ENCODE peak calls at places on chromosomes 7 and 10, in five cellular contexts. Y is H1, P is sigmoid colon, V is GM23338, J is K562. E is an unnamed sample.

GRCh38 chr7:109386959-109387358 is 817.3 kb downstream of the DNAJB9 start:
- DNase-seq in Y (no peak), P (no peak), V (no peak), J (no peak), E (no peak)

GRCh38 chr10:102435529-102436233 is 3.3 kb upstream of the CUEDC2 start:
- DNase-seq in Y (no peak), P (no peak), V (peak; percentile 74), J (peak; percentile 87), E (no peak)

GRCh38 chr10:112435013-112435619 is 11.6 kb downstream of the ZDHHC6 start:
- DNase-seq in Y (no peak), P (no peak), V (peak; percentile 49), J (no peak), E (no peak)

GRCh38 chr10:123967626-123968243 is 76.1 kb upstream of the CPXM2 start:
- DNase-seq in Y (peak; percentile 95), P (peak; percentile 88), V (peak; percentile 92), J (peak; percentile 73), E (peak; percentile 47)

GRCh38 chr7:80359476-80359875 is 152.4 kb downstream of the GNAT3 start:
- DNase-seq in Y (no peak), P (no peak), V (no peak), J (no peak), E (no peak)

GRCh38 chr7:129998446-129998845 is 45.7 kb upstream of the UBE2H start:
- DNase-seq in Y (no peak), P (no peak), V (no peak), J (no peak), E (no peak)

GRCh38 chr7:953547-954327 is 743 bp downstream of the ADAP1 start:
- DNase-seq in Y (peak; percentile 74), P (peak; percentile 86), V (peak; percentile 78), J (no peak), E (peak; percentile 68)

GRCh38 chr10:63521389-63522128 is at the start of gene REEP3:
- DNase-seq in Y (peak; percentile 85), P (peak; percentile 88), V (peak; percentile 91), J (peak; percentile 87), E (peak; percentile 57)

GRCh38 chr10:73953665-73954064 is 42.7 kb downstream of the PLAU start:
- DNase-seq in Y (no peak), P (no peak), V (no peak), J (no peak), E (no peak)

GRCh38 chr10:123651421-123652047 is 14.6 kb upstream of the GPR26 start:
- DNase-seq in Y (peak; percentile 31), P (no peak), V (no peak), J (no peak), E (peak; percentile 10)

GRCh38 chr10:79192677-79193003 is 123.9 kb downstream of the ZMIZ1 start:
- DNase-seq in Y (no peak), P (no peak), V (no peak), J (no peak), E (no peak)

GRCh38 chr7:7438851-7439250 is 96.8 kb downstream of the COL28A1 start:
- DNase-seq in Y (no peak), P (no peak), V (no peak), J (no peak), E (no peak)

GRCh38 chr10:50289196-50289595 is 37.9 kb upstream of the ASAH2 start:
- DNase-seq in Y (no peak), P (no peak), V (no peak), J (no peak), E (no peak)

GRCh38 chr10:48505394-48506112 is 99.3 kb downstream of the ARHGAP22 start:
- DNase-seq in Y (peak; percentile 76), P (no peak), V (peak; percentile 73), J (peak; percentile 57), E (no peak)

GRCh38 chr7:51324206-51324884 is 7.7 kb upstream of the COBL start:
- DNase-seq in Y (peak; percentile 37), P (no peak), V (no peak), J (no peak), E (no peak)

GRCh38 chr7:126840869-126841268 is 411.9 kb downstream of the GRM8 start:
- DNase-seq in Y (no peak), P (no peak), V (no peak), J (no peak), E (no peak)
- TF ChIP-seq POLR2AphosphoS5 in Y (no peak), P (no peak), V (no peak), J (no peak), E (no peak)

GRCh38 chr10:23686722-23687121 is 247.8 kb downstream of the OTUD1 start:
- DNase-seq in Y (no peak), P (no peak), V (peak; percentile 9), J (no peak), E (no peak)
- TF ChIP-seq CTCF in Y (peak; percentile 2), P (no peak), V (no peak), J (no peak), E (no peak)

GRCh38 chr10:32964261-32964660 is 6.2 kb upstream of the ITGB1 start:
- DNase-seq in Y (no peak), P (no peak), V (no peak), J (no peak), E (no peak)
- H3K4me1 ChIP-seq in Y (peaks cover 8% of the 10 kb centered on the region), P (peaks cover 26% of the 10 kb centered on the region), V (peaks cover 32% of the 10 kb centered on the region), J (peaks cover 33% of the 10 kb centered on the region), E (no peaks in the 10 kb centered on the region)

DNA sequence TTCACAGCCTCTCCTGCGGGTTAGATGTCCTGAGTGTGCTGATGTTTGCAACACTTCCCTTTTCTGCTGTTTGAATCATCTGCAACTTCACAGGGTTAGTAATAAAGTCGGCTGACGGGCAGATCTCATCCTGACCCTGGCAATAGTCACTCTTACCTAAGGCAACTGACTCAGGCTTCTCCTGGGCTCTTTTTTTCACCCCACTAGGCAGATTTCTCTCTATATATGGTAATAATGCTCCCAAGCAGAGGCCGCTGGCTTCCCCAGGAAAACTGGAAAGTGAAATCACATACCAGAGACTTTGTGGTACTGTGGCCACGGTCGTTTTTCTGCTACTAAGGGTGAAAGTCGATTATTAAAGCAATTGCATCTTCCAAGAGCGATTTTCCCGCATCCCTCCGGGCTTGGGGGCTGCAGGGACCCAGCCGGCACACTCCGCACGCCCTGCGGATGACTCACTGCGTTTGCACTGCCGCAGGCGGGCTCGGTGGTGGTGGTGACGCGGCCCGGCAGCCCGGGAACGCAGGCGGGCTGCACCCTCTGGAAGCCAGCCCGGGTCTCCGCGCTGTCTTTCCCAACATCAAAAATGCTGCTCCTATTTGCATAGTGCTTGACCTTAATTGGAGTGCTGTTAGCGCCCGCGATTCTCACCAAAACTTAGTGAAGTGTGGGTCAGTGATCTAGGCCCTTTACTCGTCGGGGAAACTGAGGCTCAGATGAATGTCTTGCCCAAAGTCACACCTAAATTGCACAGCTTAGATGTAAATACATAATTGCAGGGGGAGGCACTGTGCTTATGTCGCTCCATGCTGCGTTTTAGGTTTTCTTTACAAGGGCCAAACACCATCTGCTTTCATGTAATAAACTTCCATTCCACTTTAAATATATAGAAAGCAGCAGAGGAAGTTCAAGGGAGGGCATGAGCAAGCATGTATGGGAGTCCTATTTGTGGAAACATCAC is 47.6 kb upstream of the ITGB1 start:
- DNase-seq in Y (peak; percentile 73), P (peak; percentile 95), V (peak; percentile 90), J (peak; percentile 61), E (peak; percentile 82)
- TF ChIP-seq POLR2AphosphoS5 in Y (peak; percentile 67), P (peak; percentile 83), V (peak; percentile 32), J (no peak), E (peak; percentile 43)

GRCh38 chr7:108222236-108222892 is 92.2 kb upstream of the LAMB4 start:
- DNase-seq in Y (no peak), P (no peak), V (peak; percentile 57), J (no peak), E (no peak)

GRCh38 chr7:108227360-108227749 is 97.2 kb upstream of the LAMB4 start:
- DNase-seq in Y (no peak), P (no peak), V (no peak), J (no peak), E (no peak)

GRCh38 chr7:108224387-108224786 is 94.2 kb upstream of the LAMB4 start:
- DNase-seq in Y (no peak), P (no peak), V (no peak), J (no peak), E (no peak)

GRCh38 chr7:108226723-108227359 is 96.7 kb upstream of the LAMB4 start:
- DNase-seq in Y (no peak), P (no peak), V (no peak), J (no peak), E (no peak)

DNA sequence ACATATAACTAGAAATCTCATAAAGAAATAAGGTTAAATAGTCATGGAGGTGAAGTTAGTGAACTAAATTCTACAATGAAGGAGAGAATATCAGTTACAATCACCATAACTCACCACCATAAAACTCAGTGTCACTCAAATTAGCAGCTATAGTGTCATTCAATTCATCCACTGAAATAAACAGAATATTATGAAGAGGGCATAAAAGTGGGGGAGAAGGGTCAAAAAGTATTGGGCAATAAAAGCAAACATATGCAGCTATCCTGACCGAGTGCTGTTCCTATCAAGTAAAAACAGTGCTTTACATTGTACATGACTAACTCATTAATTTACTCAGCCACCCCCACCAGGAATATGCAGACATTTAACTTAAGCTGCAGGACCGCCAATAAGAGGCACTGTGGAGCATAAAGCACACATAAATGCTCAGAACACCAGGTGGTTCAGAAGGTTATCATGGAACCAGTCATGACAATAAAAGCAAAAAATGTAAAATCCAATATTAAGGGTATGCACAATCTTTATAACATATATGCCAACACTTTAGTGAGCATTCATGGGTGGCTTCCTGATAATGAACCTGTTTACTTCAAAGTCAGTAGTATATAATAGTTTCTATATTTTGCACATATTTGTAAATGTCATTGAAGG is 95.5 kb upstream of the LAMB4 start:
- DNase-seq in Y (no peak), P (no peak), V (no peak), J (no peak), E (no peak)
- TF ChIP-seq CTCF in Y (no peak), P (no peak), V (no peak), J (peak; percentile 41), E (no peak)

DNA sequence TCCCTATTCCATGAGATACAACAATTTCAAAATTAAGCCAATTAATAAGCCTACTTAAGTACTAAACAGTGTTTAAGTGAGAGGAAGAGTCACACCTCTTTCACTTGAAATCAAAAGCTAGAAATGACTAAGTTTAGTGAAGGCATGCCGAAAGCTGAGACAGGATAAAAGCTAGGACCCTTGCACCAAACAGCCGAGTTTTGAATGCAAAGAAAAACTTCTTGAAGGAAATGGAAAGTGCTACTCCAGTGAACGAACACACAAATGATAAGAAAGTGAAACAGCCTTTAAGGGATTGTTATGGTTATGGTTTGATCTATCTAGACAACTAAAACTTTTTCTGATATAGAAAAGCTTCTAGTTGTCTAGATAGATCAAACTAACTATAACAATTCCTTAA is 135.4 kb upstream of the KMT2E start:
- DNase-seq in Y (no peak), P (no peak), V (no peak), J (no peak), E (no peak)
- H3K4me1 ChIP-seq in Y (no peaks in the 10 kb centered on the region), P (peaks cover 6% of the 10 kb centered on the region), V (no peaks in the 10 kb centered on the region), J (peaks cover 3% of the 10 kb centered on the region), E (no peaks in the 10 kb centered on the region)

DNA sequence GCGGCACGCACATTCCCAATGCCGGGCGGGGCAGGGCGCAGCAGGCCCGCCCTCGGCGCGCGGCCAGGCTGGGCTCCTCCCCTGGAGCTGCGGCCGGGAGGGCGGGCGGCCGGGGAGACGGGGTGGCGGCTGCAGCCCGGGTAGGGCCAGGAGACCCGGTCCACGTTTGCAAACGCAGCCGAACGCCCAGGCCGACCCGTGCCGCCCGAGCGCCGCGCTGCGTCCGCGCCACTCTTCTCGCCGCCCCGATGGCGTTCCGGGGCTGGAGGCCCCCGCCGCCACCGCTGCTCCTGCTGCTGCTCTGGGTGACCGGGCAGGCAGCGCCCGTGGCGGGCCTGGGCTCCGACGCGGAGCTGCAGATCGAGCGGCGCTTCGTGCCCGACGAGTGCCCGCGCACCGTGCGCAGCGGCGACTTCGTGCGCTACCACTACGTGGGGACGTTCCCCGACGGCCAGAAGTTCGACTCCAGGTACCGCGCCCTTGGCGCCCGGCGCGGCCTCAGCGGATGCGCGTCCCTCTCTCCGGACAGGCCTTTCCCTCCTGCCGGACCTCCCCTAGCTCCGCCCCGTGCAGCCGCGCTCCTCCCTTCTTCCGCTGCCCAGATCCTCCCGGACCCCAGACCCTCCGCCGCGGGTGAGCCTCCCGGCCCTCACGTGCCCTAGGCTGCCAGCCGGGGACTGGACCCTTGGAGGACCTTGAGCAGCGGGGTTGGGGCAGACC is at the start of gene FKBP9:
- DNase-seq in Y (peak; percentile 89), P (peak; percentile 89), V (peak; percentile 86), J (peak; percentile 95), E (peak; percentile 89)
- TF ChIP-seq POLR2AphosphoS5 in Y (no peak), P (peak; percentile 17), V (peak; percentile 77), J (peak; percentile 31), E (peak; percentile 43)

E was measured in breast epithelium.